ENCODE peak calls at places on chromosomes 4 and X, in six cellular contexts. Y, X, P, G, R and S are unnamed samples.

GRCh38 chr4:8205241-8205707 is 6.2 kb downstream of the SH3TC1 start:
- DNase-seq in Y (no peak), X (no peak), P (no peak), G (no peak), R (no peak), S (no peak)

GRCh38 chr4:150578745-150579470 is 3.0 kb upstream of the MAB21L2 start:
- DNase-seq in Y (no peak), X (no peak), P (no peak), G (no peak), R (no peak), S (no peak)

GRCh38 chrX:49192722-49193328 is 6.7 kb upstream of the PRICKLE3 start:
- DNase-seq in Y (no peak), X (peak; percentile 45), P (no peak), G (no peak), R (no peak), S (no peak)

GRCh38 chr4:183098080-183098722 is 856 bp upstream of the WWC2 start:
- DNase-seq in Y (no peak), X (peak; percentile 62), P (peak; percentile 70), G (peak; percentile 39), R (no peak), S (peak; percentile 77)

GRCh38 chr4:137700072-137700471 is 167.8 kb upstream of the PCDH18 start:
- DNase-seq in Y (no peak), X (no peak), P (no peak), G (no peak), R (no peak), S (no peak)

GRCh38 chrX:132665676-132666075 is 176.8 kb upstream of the MBNL3 start:
- DNase-seq in Y (no peak), X (no peak), P (no peak), G (no peak), R (no peak), S (no peak)

GRCh38 chr4:38268837-38269236 is 308.6 kb downstream of the PTTG2 start:
- DNase-seq in Y (no peak), X (no peak), P (no peak), G (no peak), R (no peak), S (no peak)

GRCh38 chr4:35463251-35463952 is 780.9 kb downstream of the ARAP2 start:
- DNase-seq in Y (no peak), X (no peak), P (no peak), G (no peak), R (no peak), S (no peak)

GRCh38 chr4:142282870-142283431 is 563.1 kb downstream of the INPP4B start:
- DNase-seq in Y (no peak), X (no peak), P (no peak), G (no peak), R (no peak), S (no peak)

GRCh38 chr4:23161787-23162186 is 469.1 kb downstream of the GBA3 start:
- DNase-seq in Y (no peak), X (no peak), P (no peak), G (no peak), R (no peak), S (no peak)

GRCh38 chrX:16033336-16033735 is 90.0 kb upstream of the GRPR start:
- DNase-seq in Y (no peak), X (no peak), P (no peak), G (no peak), R (no peak), S (no peak)

GRCh38 chr4:123096038-123096437 is 173.6 kb upstream of the NUDT6 start:
- DNase-seq in Y (no peak), X (peak; percentile 14), P (no peak), G (no peak), R (peak; percentile 18), S (no peak)

GRCh38 chr4:55312491-55313101 is 33.4 kb upstream of the SRD5A3 start:
- DNase-seq in Y (no peak), X (no peak), P (peak; percentile 52), G (peak; percentile 48), R (peak; percentile 46), S (no peak)

GRCh38 chr4:165312506-165312905 is 15.0 kb upstream of the MSMO1 start:
- DNase-seq in Y (no peak), X (no peak), P (no peak), G (no peak), R (no peak), S (no peak)

GRCh38 chr4:20509315-20509714 is 190.9 kb upstream of the PACRGL start:
- DNase-seq in Y (no peak), X (no peak), P (no peak), G (no peak), R (no peak), S (no peak)

GRCh38 chrX:132810488-132810887 is 147.9 kb downstream of the HS6ST2 start:
- DNase-seq in Y (no peak), X (no peak), P (no peak), G (no peak), R (no peak), S (no peak)

GRCh38 chr4:25370242-25370641 is 6.8 kb upstream of the ANAPC4 start:
- DNase-seq in Y (no peak), X (no peak), P (no peak), G (no peak), R (no peak), S (no peak)

GRCh38 chr4:13539721-13540445 is 4.4 kb downstream of the NKX3-2 start:
- DNase-seq in Y (no peak), X (peak; percentile 4), P (no peak), G (no peak), R (no peak), S (no peak)

GRCh38 chr4:151227731-151228130 is 49.2 kb upstream of the PRSS48 start:
- DNase-seq in Y (no peak), X (no peak), P (peak; percentile 72), G (peak; percentile 57), R (no peak), S (peak; percentile 75)

GRCh38 chr4:1172971-1173757 is 781 bp upstream of the SPON2 start:
- DNase-seq in Y (no peak), X (no peak), P (no peak), G (peak; percentile 87), R (no peak), S (no peak)

GRCh38 chr4:107956011-107956410 is 24.7 kb downstream of the CYP2U1 start:
- DNase-seq in Y (no peak), X (no peak), P (no peak), G (no peak), R (no peak), S (no peak)

GRCh38 chr4:76830612-76831474 is 67.1 kb downstream of the SOWAHB start:
- DNase-seq in Y (no peak), X (no peak), P (peak; percentile 71), G (peak; percentile 56), R (peak; percentile 47), S (peak; percentile 60)

GRCh38 chrX:11124094-11124493 is 13.0 kb downstream of the HCCS start:
- DNase-seq in Y (no peak), X (no peak), P (no peak), G (no peak), R (no peak), S (no peak)

GRCh38 chrX:151031365-151031975 is 48.3 kb downstream of the HMGB3 start:
- DNase-seq in Y (no peak), X (no peak), P (no peak), G (no peak), R (no peak), S (no peak)

GRCh38 chr4:152943673-152944072 is 7.5 kb downstream of the FHDC1 start:
- DNase-seq in Y (no peak), X (no peak), P (no peak), G (peak; percentile 40), R (no peak), S (no peak)

GRCh38 chrX:24117288-24117687 is 32.2 kb upstream of the ZFX start:
- DNase-seq in Y (no peak), X (no peak), P (peak; percentile 10), G (peak; percentile 37), R (no peak), S (no peak)